ENCODE peak calls at places on chromosomes 13 and 19, in six cellular contexts. Q is ovary; Z is cardiac muscle cell; E is CD8-positive, alpha-beta memory T cell; H is upper lobe of right lung; V is naive thymus-derived CD4-positive, alpha-beta T cell. B is an unnamed sample. For H3K9me3, the result is how much of the 10 kb centered on the place peaks cover.

GRCh38 chr19:18072335-18072734 is 14.4 kb downstream of the IL12RB1 start:
- DNase-seq in E (no peak), Z (no peak), V (no peak), Q (no peak), H (no peak), B (no peak)

GRCh38 chr13:78875792-78876580 is 217.0 kb upstream of the OBI1 start:
- DNase-seq in E (no peak), H (no peak), Q (no peak), Z (no peak), V (no peak), B (no peak)

GRCh38 chr19:1000095-1000494 is at the start of gene GRIN3B:
- DNase-seq in V (peak), Z (peak), H (peak), E (peak), Q (no peak), B (peak)

GRCh38 chr13:66937423-66937822 is 292.7 kb downstream of the PCDH9 start:
- DNase-seq in H (no peak), V (no peak), Q (no peak), E (no peak), Z (no peak), B (no peak)

GRCh38 chr19:3589439-3589838 is 4.2 kb downstream of the GIPC3 start:
- DNase-seq in E (no peak), Q (no peak), Z (no peak), H (no peak), V (no peak), B (no peak)

GRCh38 chr19:38294090-38294489 is 10.0 kb upstream of the C19orf33 start:
- DNase-seq in E (no peak), Q (no peak), Z (no peak), V (no peak), H (no peak), B (no peak)

GRCh38 chr19:32322541-32322940 is 22.9 kb upstream of the ZNF507 start:
- DNase-seq in V (no peak), Z (no peak), E (no peak), H (no peak), Q (no peak), B (no peak)

GRCh38 chr13:49421391-49421790 is 22.5 kb downstream of the CAB39L start:
- DNase-seq in H (no peak), Z (peak), V (peak), Q (no peak), E (peak), B (no peak)

GRCh38 chr19:4327252-4327876 is 11.3 kb downstream of the STAP2 start:
- DNase-seq in H (peak), Q (peak), E (peak), Z (peak), V (peak), B (peak)

GRCh38 chr13:85659493-85659892 is 139.7 kb downstream of the SLITRK6 start:
- DNase-seq in Q (no peak), Z (no peak), V (no peak), E (no peak), H (no peak), B (no peak)

GRCh38 chr19:38433268-38433733 is at the start of gene RYR1:
- DNase-seq in E (no peak), H (peak), Q (no peak), Z (peak), V (no peak), B (peak)

GRCh38 chr13:44323754-44324153 is 49.9 kb upstream of the SERP2 start:
- DNase-seq in E (no peak), H (no peak), V (no peak), Q (no peak), Z (no peak), B (no peak)

GRCh38 chr19:14562660-14563589 is 8.9 kb downstream of the NDUFB7 start:
- DNase-seq in V (no peak), E (no peak), Q (no peak), Z (no peak), H (no peak), B (no peak)

GRCh38 chr13:26694609-26695359 is 65.8 kb downstream of the GPR12 start:
- DNase-seq in V (no peak), E (no peak), H (no peak), Q (no peak), Z (no peak), B (no peak)

GRCh38 chr13:49450105-49450819 is 6.2 kb downstream of the SETDB2 start:
- DNase-seq in H (no peak), V (no peak), E (no peak), Z (no peak), Q (no peak), B (no peak)

GRCh38 chr19:23403581-23404324 is 8.5 kb upstream of the ZNF91 start:
- DNase-seq in Q (no peak), H (no peak), E (no peak), Z (no peak), V (no peak), B (no peak)

GRCh38 chr19:46798713-46799112 is 10.3 kb upstream of the SLC1A5 start:
- DNase-seq in H (no peak), Z (no peak), V (no peak), Q (no peak), E (no peak), B (no peak)
- H3K9me3 ChIP-seq in H (under half), Z (under half), V (under half), Q (under half), E (under half), B (under half)

GRCh38 chr13:41774605-41775218 is 186.2 kb downstream of the VWA8 start:
- DNase-seq in Z (no peak), E (no peak), H (no peak), Q (no peak), V (no peak), B (no peak)
- H3K9me3 ChIP-seq in Z (under half), E (under half), H (under half), Q (under half), V (under half), B (under half)

GRCh38 chr13:111975539-111976473 is 91.1 kb upstream of the SOX1 start:
- DNase-seq in V (no peak), Q (no peak), H (no peak), E (no peak), Z (no peak), B (no peak)

GRCh38 chr13:111976474-111977183 is 90.3 kb upstream of the SOX1 start:
- DNase-seq in V (no peak), E (no peak), Z (no peak), H (no peak), Q (no peak), B (no peak)

GRCh38 chr13:111972261-111972780 is 94.6 kb upstream of the SOX1 start:
- DNase-seq in V (no peak), Q (no peak), H (peak), Z (no peak), E (no peak), B (no peak)

GRCh38 chr13:111973186-111974064 is 93.5 kb upstream of the SOX1 start:
- DNase-seq in Q (no peak), V (no peak), Z (peak), E (no peak), H (no peak), B (no peak)

GRCh38 chr13:111974065-111974640 is 92.8 kb upstream of the SOX1 start:
- DNase-seq in Z (no peak), Q (no peak), V (no peak), E (no peak), H (no peak), B (no peak)
- H3K9me3 ChIP-seq in Z (under half), Q (under half), V (under half), E (under half), H (under half), B (under half)

GRCh38 chr19:36441339-36441738 is 22.9 kb upstream of the ZFP82 start:
- DNase-seq in Q (no peak), H (no peak), V (no peak), Z (no peak), E (no peak), B (no peak)
- H3K9me3 ChIP-seq in Q (under half), H (half or more), V (half or more), Z (under half), E (under half), B (under half)

DNA sequence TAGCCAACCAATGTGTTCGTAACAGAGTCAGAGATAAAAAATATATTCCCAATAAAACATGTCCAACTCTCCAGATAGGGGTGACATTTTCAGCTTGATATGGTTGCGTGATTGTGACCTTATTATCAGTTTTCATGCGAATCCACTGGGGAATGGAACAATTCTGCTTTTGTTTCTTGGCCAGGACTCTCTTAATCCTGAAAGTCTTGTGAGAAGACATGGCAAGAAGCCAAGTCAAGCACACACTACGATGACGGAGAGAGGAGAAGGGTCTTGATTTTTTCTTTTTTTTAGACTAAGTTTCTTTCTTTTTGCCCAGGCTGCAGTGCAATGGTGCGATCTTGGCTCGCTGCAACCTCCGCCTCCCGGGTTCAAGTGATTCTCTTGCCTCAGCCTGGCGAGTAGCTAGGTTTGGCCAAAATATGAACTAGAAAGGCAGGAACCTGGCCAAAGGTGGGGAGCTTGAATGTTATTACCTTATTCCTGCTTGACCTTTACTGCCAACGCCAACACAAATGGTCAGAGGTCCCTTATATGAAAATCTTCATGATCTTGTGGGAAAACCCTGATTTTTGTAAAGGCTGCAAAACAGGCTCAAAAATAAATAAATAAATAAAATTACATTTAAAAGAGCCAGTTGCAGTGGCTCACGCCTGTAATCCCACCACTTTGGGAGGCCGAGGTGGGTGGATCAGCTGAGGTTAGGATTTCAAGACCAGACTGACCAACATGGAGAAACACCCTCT is 14.5 kb downstream of the ZNF816 start:
- DNase-seq in Q (no peak), Z (no peak), H (no peak), E (no peak), V (no peak), B (no peak)
- H3K9me3 ChIP-seq in Q (under half), Z (under half), H (under half), E (under half), V (half or more), B (under half)

GRCh38 chr19:42317535-42317934 is 4.4 kb downstream of the TMEM145 start:
- DNase-seq in V (no peak), Q (no peak), E (no peak), H (no peak), Z (no peak), B (no peak)

GRCh38 chr19:42313840-42314755 is 989 bp downstream of the TMEM145 start:
- DNase-seq in Q (no peak), E (no peak), Z (no peak), H (no peak), V (no peak), B (no peak)

GRCh38 chr19:42316223-42317211 is 3.4 kb downstream of the TMEM145 start:
- DNase-seq in V (no peak), Z (no peak), E (no peak), Q (no peak), H (peak), B (no peak)

GRCh38 chr19:42313096-42313839 is at the start of gene TMEM145:
- DNase-seq in E (peak), V (peak), H (no peak), Q (peak), Z (peak), B (no peak)

DNA sequence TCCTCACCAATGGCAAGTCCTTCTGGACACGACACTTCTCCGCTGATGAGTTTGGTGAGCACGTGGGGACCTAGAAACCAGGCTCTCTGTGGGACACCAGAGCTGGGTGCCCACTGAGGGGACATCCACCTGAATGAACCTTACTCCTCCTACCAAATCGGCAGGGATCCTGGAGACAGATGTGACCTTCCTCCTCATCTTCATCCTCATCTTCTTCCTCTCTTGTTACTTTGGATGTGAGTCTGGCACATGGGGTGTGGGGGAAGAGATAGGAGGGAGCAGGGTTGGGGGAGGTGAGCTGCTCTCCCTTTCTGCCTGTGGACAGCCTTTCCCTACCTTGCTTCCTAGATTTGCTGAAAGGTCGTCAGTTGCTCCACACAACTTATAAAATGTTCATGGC is 1.9 kb downstream of the TMEM145 start:
- DNase-seq in Q (no peak), V (no peak), E (no peak), H (no peak), Z (no peak), B (no peak)
- H3K9me3 ChIP-seq in Q (under half), V (under half), E (under half), H (under half), Z (under half), B (under half)

GRCh38 chr13:45454204-45454603 is 10.5 kb upstream of the COG3 start:
- DNase-seq in Q (no peak), Z (no peak), H (no peak), V (no peak), E (no peak), B (no peak)

GRCh38 chr13:45448965-45449559 is 15.7 kb upstream of the COG3 start:
- DNase-seq in Z (no peak), E (no peak), H (no peak), Q (no peak), V (no peak), B (no peak)

GRCh38 chr13:45447050-45447661 is 17.6 kb upstream of the COG3 start:
- DNase-seq in Z (no peak), H (no peak), E (no peak), V (no peak), Q (peak), B (no peak)

GRCh38 chr13:45446181-45446580 is 18.6 kb upstream of the COG3 start:
- DNase-seq in V (no peak), Q (no peak), Z (no peak), H (no peak), E (no peak), B (no peak)

DNA sequence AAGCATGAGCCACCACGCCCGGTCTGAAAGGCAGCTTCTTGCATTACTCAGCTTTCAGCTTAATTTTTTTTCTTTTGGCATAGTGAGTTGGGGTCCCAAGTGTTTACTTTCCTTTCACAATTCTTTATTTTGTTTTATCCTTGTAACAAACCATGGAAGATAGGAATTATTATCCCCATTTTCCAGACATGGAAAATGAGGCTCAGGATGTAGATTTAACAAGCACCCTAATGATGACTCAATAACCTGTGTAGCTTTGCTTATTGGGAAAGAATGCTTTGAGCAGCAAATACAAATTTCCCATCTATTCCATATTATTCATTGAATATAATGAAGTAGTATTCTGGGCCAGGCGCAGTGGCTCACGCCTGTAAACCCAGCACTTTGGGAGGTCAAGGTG is 13.5 kb upstream of the COG3 start:
- DNase-seq in H (no peak), V (no peak), Q (no peak), E (no peak), Z (no peak), B (no peak)
- H3K9me3 ChIP-seq in H (under half), V (under half), Q (under half), E (under half), Z (under half), B (under half)

DNA sequence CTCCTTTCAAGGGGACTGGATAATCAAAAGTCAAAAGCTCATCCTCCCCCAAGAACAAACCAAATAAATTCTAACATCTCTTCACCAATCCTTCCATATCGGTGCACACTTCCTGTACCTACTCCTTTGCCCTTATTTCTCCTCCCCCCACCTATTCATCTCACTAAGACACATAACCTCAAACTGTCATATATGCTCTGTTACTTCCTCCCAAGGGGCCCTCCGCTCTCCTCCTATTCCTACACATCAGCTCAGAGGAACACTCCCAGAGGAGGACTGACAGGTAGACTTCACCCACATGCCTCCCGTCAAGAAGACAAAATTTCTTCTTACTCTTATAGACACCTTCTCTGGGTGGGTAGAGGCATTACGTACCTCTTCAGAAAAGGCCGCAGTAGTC is 48.1 kb downstream of the ZNF93 start:
- DNase-seq in E (no peak), V (no peak), Q (no peak), Z (no peak), H (no peak), B (no peak)
- H3K9me3 ChIP-seq in E (under half), V (under half), Q (under half), Z (under half), H (under half), B (under half)

GRCh38 chr13:104043184-104043583 is 977.0 kb upstream of the SLC10A2 start:
- DNase-seq in E (no peak), Z (no peak), Q (no peak), V (no peak), H (no peak), B (no peak)
- H3K9me3 ChIP-seq in E (under half), Z (under half), Q (under half), V (under half), H (under half), B (under half)